ENCODE peak calls at places on chromosomes 12 and 14, in seven cellular contexts. R is IMR-90, D is HCT116, M is tibial nerve, B is heart left ventricle, F is stomach, Q is endothelial cell of umbilical vein. O is an unnamed sample.
A peak's percentile ranks its signal among the peaks of the same experiment; 100 is the strongest.

GRCh38 chr14:98580131-98580678 is 691.8 kb downstream of the BCL11B start:
- DNase-seq in R (no peak), D (no peak), M (no peak), B (no peak), F (no peak), Q (no peak), O (no peak)

GRCh38 chr14:104315169-104315568 is 176.8 kb downstream of the KIF26A start:
- DNase-seq in R (no peak), D (no peak), M (no peak), B (no peak), F (peak; percentile 1), Q (no peak), O (no peak)

GRCh38 chr12:104792570-104792969 is 165.5 kb downstream of the SLC41A2 start:
- DNase-seq in R (peak; percentile 86), D (peak; percentile 39), M (peak; percentile 73), B (peak; percentile 31), F (no peak), Q (peak; percentile 43), O (no peak)

GRCh38 chr12:68290126-68290525 is 36.7 kb upstream of the IL22 start:
- DNase-seq in R (no peak), D (no peak), M (no peak), B (no peak), F (no peak), Q (no peak), O (no peak)

GRCh38 chr12:19055589-19055988 is 73.9 kb upstream of the PLEKHA5 start:
- DNase-seq in R (no peak), D (no peak), M (no peak), B (no peak), F (no peak), Q (no peak), O (no peak)

GRCh38 chr12:47328831-47329545 is 249.2 kb upstream of the AMIGO2 start:
- DNase-seq in R (peak; percentile 77), D (no peak), M (no peak), B (no peak), F (no peak), Q (no peak), O (no peak)

GRCh38 chr12:123441523-123442164 is 5.2 kb upstream of the RILPL2 start:
- DNase-seq in R (no peak), D (no peak), M (no peak), B (no peak), F (no peak), Q (no peak), O (no peak)

GRCh38 chr12:86331012-86331411 is 74.8 kb upstream of the MGAT4C start:
- DNase-seq in R (no peak), D (no peak), M (no peak), B (no peak), F (no peak), Q (peak; percentile 28), O (no peak)

GRCh38 chr14:61934385-61934784 is 172.2 kb downstream of the SNAPC1 start:
- DNase-seq in R (peak; percentile 99), D (no peak), M (no peak), B (no peak), F (no peak), Q (no peak), O (no peak)

GRCh38 chr14:49584058-49584457 is 2.1 kb downstream of the RPS29 start:
- DNase-seq in R (no peak), D (no peak), M (no peak), B (no peak), F (no peak), Q (no peak), O (no peak)

GRCh38 chr14:34462132-34462893 is at the start of gene SPTSSA:
- DNase-seq in R (peak; percentile 87), D (peak; percentile 63), M (peak; percentile 76), B (peak; percentile 96), F (peak; percentile 92), Q (peak; percentile 91), O (peak; percentile 63)

GRCh38 chr12:2856051-2856450 is 788 bp downstream of the TEX52 start:
- DNase-seq in R (no peak), D (no peak), M (no peak), B (no peak), F (no peak), Q (no peak), O (no peak)

GRCh38 chr14:103528158-103528511 is 861 bp upstream of the TRMT61A start:
- DNase-seq in R (no peak), D (no peak), M (no peak), B (no peak), F (peak; percentile 49), Q (no peak), O (no peak)

DNA sequence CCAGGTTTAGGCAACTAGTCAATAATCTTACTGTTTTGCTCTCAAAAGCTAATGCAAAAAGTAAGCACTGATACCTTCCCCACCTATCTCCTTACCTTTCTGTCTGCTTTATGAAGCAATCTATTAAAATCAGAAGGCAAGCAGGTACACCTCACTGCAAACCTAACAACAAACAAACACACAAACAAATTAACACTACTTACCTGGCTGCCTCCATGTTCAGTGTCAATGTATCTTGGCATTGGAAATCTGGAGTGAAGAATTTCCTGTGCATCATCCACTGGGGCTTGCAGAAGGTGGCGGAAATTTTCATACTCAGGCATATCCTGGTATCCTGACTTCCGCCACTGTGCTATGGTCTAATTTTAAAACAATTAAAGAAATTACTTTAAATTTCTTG is 62.5 kb downstream of the SEC23A start:
- DNase-seq in R (no peak), D (no peak), M (no peak), B (no peak), F (no peak), Q (no peak), O (no peak)
- H3K36me3 ChIP-seq in R (peaks cover 44% of the 10 kb centered on the region), D (peaks cover 29% of the 10 kb centered on the region), M (no peaks in the 10 kb centered on the region), B (peaks cover 98% of the 10 kb centered on the region), F (peaks cover 32% of the 10 kb centered on the region), Q (peaks cover 37% of the 10 kb centered on the region), O (peaks cover 98% of the 10 kb centered on the region)

GRCh38 chr12:49529409-49529808 is 9.4 kb upstream of the KCNH3 start:
- DNase-seq in R (no peak), D (no peak), M (no peak), B (no peak), F (no peak), Q (no peak), O (no peak)

GRCh38 chr12:49527361-49528130 is 11.3 kb upstream of the KCNH3 start:
- DNase-seq in R (no peak), D (no peak), M (no peak), B (no peak), F (peak; percentile 11), Q (no peak), O (no peak)

GRCh38 chr12:49521391-49521790 is 17.4 kb upstream of the KCNH3 start:
- DNase-seq in R (no peak), D (no peak), M (no peak), B (no peak), F (no peak), Q (no peak), O (no peak)

GRCh38 chr12:49524660-49525324 is 14.0 kb upstream of the KCNH3 start:
- DNase-seq in R (no peak), D (no peak), M (no peak), B (no peak), F (peak; percentile 53), Q (peak; percentile 39), O (no peak)

GRCh38 chr12:49525942-49526341 is 12.9 kb upstream of the KCNH3 start:
- DNase-seq in R (no peak), D (no peak), M (no peak), B (no peak), F (no peak), Q (no peak), O (no peak)
- TF ChIP-seq CTCF in R (no peak), D (no peak), M (no peak), B (no peak), F (no peak), Q (no peak), O (no peak)

GRCh38 chr14:24310666-24311604 is at the start of gene LTB4R:
- DNase-seq in R (peak; percentile 73), D (no peak), M (no peak), B (peak; percentile 85), F (peak; percentile 86), Q (peak; percentile 88), O (no peak)
- TF ChIP-seq POLR2A in R (no peak), D (no peak), M (no peak), B (peak; percentile 44), F (no peak), Q (peak; percentile 34), O (no peak)

GRCh38 chr14:64416348-64416932 is 28.3 kb downstream of the MTHFD1 start:
- DNase-seq in R (no peak), D (no peak), M (no peak), B (no peak), F (no peak), Q (no peak), O (no peak)
- H3K36me3 ChIP-seq in R (peaks cover 23% of the 10 kb centered on the region), D (peaks cover 51% of the 10 kb centered on the region), M (no peaks in the 10 kb centered on the region), B (peaks cover 87% of the 10 kb centered on the region), F (peaks cover 49% of the 10 kb centered on the region), Q (peaks cover 16% of the 10 kb centered on the region), O (peaks cover 99% of the 10 kb centered on the region)

GRCh38 chr12:6939187-6939540 is 4.5 kb upstream of the RNU7-1 start:
- DNase-seq in R (no peak), D (no peak), M (no peak), B (no peak), F (no peak), Q (no peak), O (no peak)

GRCh38 chr12:6936378-6936638 is 7.3 kb upstream of the RNU7-1 start:
- DNase-seq in R (no peak), D (no peak), M (no peak), B (no peak), F (no peak), Q (no peak), O (no peak)

GRCh38 chr12:6936642-6937480 is 6.8 kb upstream of the RNU7-1 start:
- DNase-seq in R (no peak), D (no peak), M (no peak), B (no peak), F (no peak), Q (no peak), O (no peak)

GRCh38 chr12:6937481-6938352 is 5.9 kb upstream of the RNU7-1 start:
- DNase-seq in R (peak; percentile 92), D (peak; percentile 92), M (peak; percentile 78), B (peak; percentile 95), F (peak; percentile 95), Q (peak; percentile 96), O (peak; percentile 67)

GRCh38 chr12:6938353-6939186 is 5.0 kb upstream of the RNU7-1 start:
- DNase-seq in R (no peak), D (no peak), M (no peak), B (no peak), F (no peak), Q (no peak), O (no peak)
- TF ChIP-seq CTCF in R (no peak), D (no peak), M (no peak), B (no peak), F (no peak), Q (no peak), O (no peak)

GRCh38 chr12:54033106-54033979 is 493 bp downstream of the HOXC5 start:
- DNase-seq in R (no peak), D (no peak), M (no peak), B (no peak), F (peak; percentile 54), Q (no peak), O (no peak)
- TF ChIP-seq POLR2A in R (no peak), D (no peak), M (no peak), B (no peak), F (no peak), Q (no peak), O (no peak)

O was measured in esophagus squamous epithelium.